ENCODE peak calls at places on chromosomes 4 and X, in ten cellular contexts. E, G, X, C, U, A, K, Z, O and D are unnamed samples.

GRCh38 chrX:129600981-129601424 is 53.8 kb downstream of the APLN start:
- DNase-seq in E (peak; percentile 27), G (no peak), X (no peak), C (no peak), U (peak; percentile 30), A (no peak), K (no peak), Z (no peak), O (no peak), D (peak; percentile 14)

GRCh38 chr4:119646347-119647071 is 17.9 kb upstream of the PDE5A start:
- DNase-seq in E (no peak), G (peak; percentile 34), X (no peak), C (no peak), U (no peak), A (no peak), K (peak; percentile 32), Z (no peak), O (no peak), D (no peak)

GRCh38 chr4:142719854-142720541 is 126.1 kb downstream of the INPP4B start:
- DNase-seq in E (no peak), G (no peak), X (peak; percentile 68), C (no peak), U (peak; percentile 6), A (no peak), K (no peak), Z (no peak), O (peak; percentile 96), D (no peak)

GRCh38 chr4:99159699-99160098 is 15.6 kb upstream of the ADH4 start:
- DNase-seq in E (no peak), G (no peak), X (no peak), C (no peak), U (no peak), A (no peak), K (no peak), Z (no peak), O (peak; percentile 14), D (no peak)

GRCh38 chr4:179095585-179096228 is 1653.5 kb upstream of the AGA start:
- DNase-seq in E (peak; percentile 3), G (no peak), X (no peak), C (no peak), U (no peak), A (peak; percentile 35), K (no peak), Z (no peak), O (peak; percentile 14), D (no peak)

GRCh38 chr4:20773144-20773997 is 73.1 kb downstream of the PACRGL start:
- DNase-seq in E (peak; percentile 72), G (no peak), X (peak; percentile 32), C (no peak), U (peak; percentile 8), A (peak; percentile 73), K (peak; percentile 45), Z (no peak), O (peak; percentile 54), D (peak; percentile 27)

GRCh38 chr4:19844436-19844835 is 407.3 kb upstream of the SLIT2 start:
- DNase-seq in E (peak; percentile 22), G (peak; percentile 15), X (no peak), C (no peak), U (no peak), A (no peak), K (no peak), Z (no peak), O (no peak), D (no peak)

GRCh38 chrX:15973299-15973698 is 118.7 kb upstream of the AP1S2 start:
- DNase-seq in E (peak; percentile 27), G (no peak), X (peak; percentile 21), C (no peak), U (peak; percentile 3), A (peak; percentile 78), K (no peak), Z (no peak), O (peak; percentile 27), D (peak; percentile 4)

GRCh38 chr4:68498413-68499007 is 51.2 kb downstream of the TMPRSS11E start:
- DNase-seq in E (peak; percentile 34), G (no peak), X (peak; percentile 53), C (no peak), U (peak; percentile 2), A (peak; percentile 60), K (peak; percentile 76), Z (no peak), O (peak; percentile 50), D (peak; percentile 11)

GRCh38 chr4:164438321-164438720 is 315.6 kb upstream of the SMIM31 start:
- DNase-seq in E (peak; percentile 79), G (no peak), X (no peak), C (no peak), U (no peak), A (no peak), K (no peak), Z (no peak), O (peak; percentile 63), D (no peak)

GRCh38 chr4:6245246-6246169 is 24.1 kb upstream of the WFS1 start:
- DNase-seq in E (no peak), G (peak; percentile 25), X (no peak), C (no peak), U (no peak), A (peak; percentile 85), K (peak; percentile 32), Z (no peak), O (no peak), D (peak; percentile 56)

GRCh38 chr4:159041058-159042034 is 61.5 kb upstream of the RAPGEF2 start:
- DNase-seq in E (no peak), G (no peak), X (no peak), C (no peak), U (no peak), A (no peak), K (no peak), Z (no peak), O (no peak), D (no peak)

GRCh38 chr4:57943672-57944071 is 833.5 kb upstream of the IGFBP7 start:
- DNase-seq in E (peak; percentile 47), G (no peak), X (no peak), C (peak; percentile 45), U (no peak), A (no peak), K (no peak), Z (no peak), O (no peak), D (no peak)

GRCh38 chr4:23202712-23203247 is 510.0 kb downstream of the GBA3 start:
- DNase-seq in E (no peak), G (no peak), X (no peak), C (no peak), U (no peak), A (no peak), K (no peak), Z (no peak), O (no peak), D (no peak)

GRCh38 chr4:7929530-7929951 is 10.1 kb downstream of the AFAP1 start:
- DNase-seq in E (no peak), G (no peak), X (peak; percentile 34), C (no peak), U (no peak), A (peak; percentile 69), K (peak; percentile 64), Z (no peak), O (peak; percentile 74), D (no peak)

GRCh38 chr4:167234388-167234881 is at the start of gene SPOCK3:
- DNase-seq in E (peak; percentile 4), G (peak; percentile 23), X (peak; percentile 18), C (peak; percentile 72), U (peak; percentile 22), A (peak; percentile 70), K (peak; percentile 42), Z (no peak), O (peak; percentile 49), D (peak; percentile 72)

GRCh38 chr4:96593422-96593821 is 753.5 kb downstream of the PDHA2 start:
- DNase-seq in E (no peak), G (no peak), X (no peak), C (no peak), U (no peak), A (no peak), K (peak; percentile 72), Z (no peak), O (no peak), D (no peak)

GRCh38 chr4:182448281-182449151 is 205.3 kb downstream of the TENM3 start:
- DNase-seq in E (peak; percentile 91), G (peak; percentile 92), X (peak; percentile 59), C (peak; percentile 91), U (peak; percentile 72), A (peak; percentile 95), K (peak; percentile 91), Z (peak; percentile 90), O (peak; percentile 71), D (peak; percentile 66)

GRCh38 chr4:56048621-56049427 is 100.1 kb downstream of the CEP135 start:
- DNase-seq in E (peak; percentile 30), G (peak; percentile 27), X (peak; percentile 29), C (peak; percentile 78), U (peak; percentile 27), A (peak; percentile 56), K (peak; percentile 24), Z (no peak), O (no peak), D (no peak)

GRCh38 chrX:48045410-48046311 is 25.8 kb downstream of the ZNF630 start:
- DNase-seq in E (peak; percentile 69), G (peak; percentile 50), X (peak; percentile 44), C (no peak), U (no peak), A (no peak), K (no peak), Z (no peak), O (peak; percentile 80), D (no peak)
- H3K27ac ChIP-seq in E (peak overlapping the region; percentile 64), G (peak overlapping the region; percentile 70), X (peak overlapping the region; percentile 80), C (no peak overlapping the region), U (no peak overlapping the region), A (no peak overlapping the region), K (no peak overlapping the region), Z (no peak overlapping the region), O (no peak overlapping the region), D (no peak overlapping the region)

DNA sequence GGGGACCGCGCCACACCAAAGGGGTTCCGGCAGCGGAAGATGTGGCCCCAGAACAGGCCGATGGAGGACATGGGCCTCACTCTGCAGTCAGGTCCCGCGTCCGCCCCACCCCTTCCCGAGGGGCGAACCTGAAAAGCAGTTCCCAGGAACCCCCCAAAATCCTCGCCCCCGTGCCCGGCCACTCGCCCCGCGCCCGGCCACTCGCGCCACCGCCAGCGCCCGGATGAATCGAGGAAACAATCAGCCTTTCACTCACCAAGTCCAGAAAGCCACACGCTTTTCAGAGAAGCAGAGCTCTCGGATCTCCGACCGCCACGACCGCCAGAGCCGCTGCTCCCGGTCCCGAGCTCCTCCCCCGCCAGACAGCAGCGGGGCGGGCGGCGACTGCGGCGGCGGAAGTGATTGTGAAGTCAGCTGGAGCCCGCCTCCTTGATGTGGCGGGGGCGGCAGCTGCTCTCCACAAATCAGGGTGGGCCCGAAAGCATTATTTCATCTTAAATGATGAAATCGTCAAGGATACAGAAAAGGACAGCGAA is at the start of gene PJA1:
- DNase-seq in E (peak; percentile 46), G (peak; percentile 76), X (no peak), C (peak; percentile 90), U (peak; percentile 62), A (peak; percentile 62), K (peak; percentile 70), Z (peak; percentile 87), O (peak; percentile 26), D (peak; percentile 26)
- H3K27ac ChIP-seq in E (peak within 1 kb of the TSS; percentile 51), G (peak within 1 kb of the TSS; percentile 83), X (peak within 1 kb of the TSS; percentile 34), C (peak within 1 kb of the TSS; percentile 72), U (peak within 1 kb of the TSS; percentile 80), A (no peak within 1 kb of the TSS), K (peak within 1 kb of the TSS; percentile 69), Z (peak within 1 kb of the TSS; percentile 84), O (peak within 1 kb of the TSS; percentile 80), D (peak within 1 kb of the TSS; percentile 74)

GRCh38 chrX:41302293-41302868 is 31.6 kb upstream of the DDX3X start:
- DNase-seq in E (no peak), G (no peak), X (no peak), C (no peak), U (no peak), A (no peak), K (no peak), Z (no peak), O (peak; percentile 58), D (no peak)
- H3K27ac ChIP-seq in E (no peak overlapping the region), G (no peak overlapping the region), X (no peak overlapping the region), C (no peak overlapping the region), U (peak overlapping the region; percentile 31), A (no peak overlapping the region), K (no peak overlapping the region), Z (no peak overlapping the region), O (no peak overlapping the region), D (no peak overlapping the region)

GRCh38 chr4:184416913-184417734 is 57.2 kb downstream of the IRF2 start:
- DNase-seq in E (no peak), G (no peak), X (no peak), C (no peak), U (no peak), A (no peak), K (no peak), Z (no peak), O (peak; percentile 21), D (no peak)
- H3K27ac ChIP-seq in E (peak overlapping the region; percentile 60), G (peak overlapping the region; percentile 79), X (peak overlapping the region; percentile 47), C (peak overlapping the region; percentile 56), U (peak overlapping the region; percentile 5), A (no peak overlapping the region), K (no peak overlapping the region), Z (peak overlapping the region; percentile 10), O (peak overlapping the region; percentile 87), D (peak overlapping the region; percentile 66)